ENCODE peak calls at places on chromosomes 6 and 20, in ten cellular contexts. One of them, this sample, is unnamed.

GRCh38 chr6:128848169-128848935 is 34.6 kb upstream of the LAMA2 start:
- DNase-seq in endothelial cell of umbilical vein: no peak
- DNase-seq in SK-N-SH: no peak
- DNase-seq in Karpas-422: no peak
- DNase-seq in hepatocyte: peak; percentile 30
- DNase-seq in GM12878: no peak
- DNase-seq in GM23338: peak; percentile 26
- DNase-seq in GM23248: no peak
- DNase-seq in PC-9: no peak
- DNase-seq in fibroblast of lung: no peak
- DNase-seq in this sample: no peak

GRCh38 chr6:111565316-111566221 is 40.1 kb downstream of the TRAF3IP2 start:
- DNase-seq in GM23338: peak; percentile 74
- DNase-seq in fibroblast of lung: no peak
- DNase-seq in GM23248: no peak
- DNase-seq in hepatocyte: peak; percentile 32
- DNase-seq in endothelial cell of umbilical vein: no peak
- DNase-seq in SK-N-SH: no peak
- DNase-seq in GM12878: no peak
- DNase-seq in Karpas-422: peak; percentile 76
- DNase-seq in PC-9: no peak
- DNase-seq in this sample: no peak

GRCh38 chr6:65350525-65350924 is 356.5 kb downstream of the EYS start:
- DNase-seq in GM12878: no peak
- DNase-seq in hepatocyte: no peak
- DNase-seq in GM23248: no peak
- DNase-seq in SK-N-SH: no peak
- DNase-seq in GM23338: no peak
- DNase-seq in Karpas-422: no peak
- DNase-seq in PC-9: no peak
- DNase-seq in endothelial cell of umbilical vein: no peak
- DNase-seq in fibroblast of lung: no peak
- DNase-seq in this sample: no peak

GRCh38 chr20:43023836-43024235 is 165.9 kb downstream of the PTPRT start:
- DNase-seq in GM23248: no peak
- DNase-seq in hepatocyte: no peak
- DNase-seq in GM23338: no peak
- DNase-seq in fibroblast of lung: no peak
- DNase-seq in endothelial cell of umbilical vein: no peak
- DNase-seq in Karpas-422: no peak
- DNase-seq in PC-9: no peak
- DNase-seq in GM12878: no peak
- DNase-seq in SK-N-SH: no peak
- DNase-seq in this sample: no peak

GRCh38 chr6:14129572-14129971 is 12.0 kb downstream of the CD83 start:
- DNase-seq in hepatocyte: peak; percentile 84
- DNase-seq in fibroblast of lung: peak; percentile 77
- DNase-seq in endothelial cell of umbilical vein: peak; percentile 40
- DNase-seq in SK-N-SH: peak; percentile 76
- DNase-seq in GM23248: peak; percentile 68
- DNase-seq in Karpas-422: peak; percentile 64
- DNase-seq in PC-9: peak; percentile 25
- DNase-seq in GM23338: peak; percentile 86
- DNase-seq in GM12878: no peak
- DNase-seq in this sample: peak; percentile 86

GRCh38 chr6:135586844-135587243 is 89.3 kb upstream of the AHI1 start:
- DNase-seq in endothelial cell of umbilical vein: no peak
- DNase-seq in GM12878: peak; percentile 21
- DNase-seq in fibroblast of lung: peak; percentile 95
- DNase-seq in hepatocyte: no peak
- DNase-seq in Karpas-422: no peak
- DNase-seq in GM23338: no peak
- DNase-seq in GM23248: no peak
- DNase-seq in PC-9: no peak
- DNase-seq in SK-N-SH: no peak
- DNase-seq in this sample: no peak

GRCh38 chr6:106750146-106750900 is 120.9 kb downstream of the QRSL1 start:
- DNase-seq in GM12878: no peak
- DNase-seq in endothelial cell of umbilical vein: no peak
- DNase-seq in Karpas-422: no peak
- DNase-seq in GM23338: no peak
- DNase-seq in fibroblast of lung: no peak
- DNase-seq in PC-9: no peak
- DNase-seq in GM23248: no peak
- DNase-seq in hepatocyte: no peak
- DNase-seq in SK-N-SH: no peak
- DNase-seq in this sample: no peak

GRCh38 chr6:136812174-136812573 is 10.2 kb upstream of the PEX7 start:
- DNase-seq in SK-N-SH: no peak
- DNase-seq in PC-9: no peak
- DNase-seq in GM12878: no peak
- DNase-seq in GM23338: no peak
- DNase-seq in fibroblast of lung: peak; percentile 73
- DNase-seq in endothelial cell of umbilical vein: no peak
- DNase-seq in hepatocyte: no peak
- DNase-seq in Karpas-422: no peak
- DNase-seq in GM23248: no peak
- DNase-seq in this sample: no peak

GRCh38 chr20:60808701-60809100 is 443.4 kb upstream of the CDH4 start:
- DNase-seq in fibroblast of lung: no peak
- DNase-seq in GM23248: no peak
- DNase-seq in GM12878: no peak
- DNase-seq in Karpas-422: no peak
- DNase-seq in endothelial cell of umbilical vein: no peak
- DNase-seq in hepatocyte: no peak
- DNase-seq in SK-N-SH: no peak
- DNase-seq in GM23338: no peak
- DNase-seq in PC-9: no peak
- DNase-seq in this sample: no peak

GRCh38 chr6:161064915-161065314 is 73.3 kb downstream of the MAP3K4 start:
- DNase-seq in endothelial cell of umbilical vein: no peak
- DNase-seq in fibroblast of lung: no peak
- DNase-seq in PC-9: no peak
- DNase-seq in GM12878: no peak
- DNase-seq in Karpas-422: no peak
- DNase-seq in GM23248: no peak
- DNase-seq in GM23338: no peak
- DNase-seq in SK-N-SH: no peak
- DNase-seq in hepatocyte: no peak
- DNase-seq in this sample: no peak

GRCh38 chr20:20699917-20700316 is 12.5 kb downstream of the RALGAPA2 start:
- DNase-seq in Karpas-422: no peak
- DNase-seq in PC-9: no peak
- DNase-seq in GM23338: no peak
- DNase-seq in SK-N-SH: no peak
- DNase-seq in GM23248: no peak
- DNase-seq in hepatocyte: no peak
- DNase-seq in fibroblast of lung: no peak
- DNase-seq in endothelial cell of umbilical vein: no peak
- DNase-seq in GM12878: no peak
- DNase-seq in this sample: no peak

GRCh38 chr20:59940956-59941294 is 736 bp downstream of the FAM217B start:
- DNase-seq in fibroblast of lung: no peak
- DNase-seq in GM12878: no peak
- DNase-seq in GM23338: no peak
- DNase-seq in Karpas-422: no peak
- DNase-seq in hepatocyte: no peak
- DNase-seq in GM23248: no peak
- DNase-seq in SK-N-SH: no peak
- DNase-seq in PC-9: no peak
- DNase-seq in endothelial cell of umbilical vein: no peak
- DNase-seq in this sample: no peak

GRCh38 chr6:119749341-119749740 is 399.8 kb upstream of the MAN1A1 start:
- DNase-seq in Karpas-422: no peak
- DNase-seq in GM23248: no peak
- DNase-seq in fibroblast of lung: no peak
- DNase-seq in endothelial cell of umbilical vein: no peak
- DNase-seq in GM12878: no peak
- DNase-seq in GM23338: no peak
- DNase-seq in SK-N-SH: no peak
- DNase-seq in PC-9: no peak
- DNase-seq in hepatocyte: no peak
- DNase-seq in this sample: no peak

DNA sequence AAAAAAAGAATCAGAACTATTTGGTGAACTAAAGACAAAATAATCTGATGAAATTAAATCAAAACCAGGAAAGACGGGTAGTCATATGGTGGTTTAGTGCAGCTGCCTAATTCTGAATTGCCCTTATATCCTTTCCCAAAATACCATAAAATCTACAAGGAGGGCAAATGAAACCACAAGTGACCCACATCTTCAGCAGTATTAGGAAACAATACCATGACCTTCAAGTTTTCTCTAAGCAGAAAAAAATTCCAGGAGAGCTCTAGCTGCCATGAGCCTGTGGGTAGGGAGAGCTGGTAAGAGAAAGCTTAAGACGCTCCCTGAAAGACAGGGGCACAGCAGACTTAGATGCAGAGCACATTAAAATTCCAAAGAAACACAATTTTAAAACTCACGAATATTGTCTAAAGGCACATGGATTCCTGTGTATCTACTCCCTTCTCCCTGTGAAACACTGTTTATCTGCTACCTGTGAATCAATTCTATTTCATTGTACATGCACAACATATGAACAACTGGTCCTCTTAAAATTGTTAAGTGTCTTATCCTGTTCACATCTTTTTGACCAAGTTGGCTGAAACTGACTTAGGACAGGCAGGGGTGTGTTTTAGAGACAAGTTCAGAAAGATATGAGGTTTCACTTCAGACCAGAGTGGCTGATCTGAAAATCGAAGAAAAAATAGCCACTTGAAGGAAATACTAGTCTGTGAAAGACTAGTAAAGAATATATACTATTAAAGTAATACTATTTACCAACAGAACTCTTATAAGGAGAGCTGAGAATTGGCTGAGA is 153.6 kb upstream of the SHLD1 start:
- DNase-seq in SK-N-SH: no peak
- DNase-seq in PC-9: no peak
- DNase-seq in endothelial cell of umbilical vein: no peak
- DNase-seq in GM23338: no peak
- DNase-seq in Karpas-422: no peak
- DNase-seq in fibroblast of lung: no peak
- DNase-seq in hepatocyte: no peak
- DNase-seq in GM12878: no peak
- DNase-seq in GM23248: no peak
- DNase-seq in this sample: no peak
- H3K36me3 ChIP-seq in SK-N-SH: peaks cover 80% of the 10 kb centered on the region
- H3K36me3 ChIP-seq in PC-9: peaks cover 26% of the 10 kb centered on the region
- H3K36me3 ChIP-seq in endothelial cell of umbilical vein: peaks cover 8% of the 10 kb centered on the region
- H3K36me3 ChIP-seq in GM23338: peaks cover 5% of the 10 kb centered on the region
- H3K36me3 ChIP-seq in Karpas-422: peaks cover 11% of the 10 kb centered on the region
- H3K36me3 ChIP-seq in fibroblast of lung: peaks cover 2% of the 10 kb centered on the region
- H3K36me3 ChIP-seq in hepatocyte: no peaks in the 10 kb centered on the region
- H3K36me3 ChIP-seq in GM12878: peaks cover 50% of the 10 kb centered on the region
- H3K36me3 ChIP-seq in GM23248: peaks cover 54% of the 10 kb centered on the region
- H3K36me3 ChIP-seq in this sample: peaks cover 56% of the 10 kb centered on the region

GRCh38 chr6:154754152-154754551 is 20.9 kb downstream of the SCAF8 start:
- DNase-seq in GM12878: no peak
- DNase-seq in endothelial cell of umbilical vein: peak; percentile 55
- DNase-seq in GM23338: no peak
- DNase-seq in GM23248: peak; percentile 52
- DNase-seq in hepatocyte: no peak
- DNase-seq in PC-9: no peak
- DNase-seq in SK-N-SH: no peak
- DNase-seq in fibroblast of lung: peak; percentile 76
- DNase-seq in Karpas-422: no peak
- DNase-seq in this sample: no peak
- H2AFZ ChIP-seq in GM12878: no peak overlapping the region
- H2AFZ ChIP-seq in endothelial cell of umbilical vein: no peak overlapping the region
- H2AFZ ChIP-seq in GM23338: no peak overlapping the region
- H2AFZ ChIP-seq in GM23248: no peak overlapping the region
- H2AFZ ChIP-seq in hepatocyte: no peak overlapping the region
- H2AFZ ChIP-seq in PC-9: no peak overlapping the region
- H2AFZ ChIP-seq in SK-N-SH: no peak overlapping the region
- H2AFZ ChIP-seq in fibroblast of lung: no peak overlapping the region
- H2AFZ ChIP-seq in Karpas-422: no peak overlapping the region
- H2AFZ ChIP-seq in this sample: no peak overlapping the region

DNA sequence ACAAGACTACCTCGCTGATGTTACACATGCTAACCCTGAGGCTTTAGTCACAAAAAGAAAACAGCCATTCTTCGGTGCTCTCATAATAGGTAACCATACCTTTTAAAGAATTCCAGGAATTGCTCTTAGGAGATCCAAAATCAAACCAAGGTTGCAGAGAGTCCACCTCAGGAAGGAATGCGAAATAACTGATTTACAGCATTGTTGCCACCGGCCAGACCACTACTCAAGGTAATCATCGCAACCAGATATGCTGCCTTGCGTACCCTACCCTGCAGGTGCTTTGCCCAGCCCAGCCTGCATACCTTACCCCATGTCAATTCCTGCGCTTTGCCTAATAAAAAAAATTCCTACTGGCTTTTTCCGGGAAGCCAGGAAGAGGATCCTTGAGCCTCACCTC is 27.0 kb downstream of the NUP153 start:
- DNase-seq in SK-N-SH: no peak
- DNase-seq in GM23248: no peak
- DNase-seq in GM23338: peak; percentile 69
- DNase-seq in endothelial cell of umbilical vein: no peak
- DNase-seq in hepatocyte: no peak
- DNase-seq in PC-9: no peak
- DNase-seq in fibroblast of lung: no peak
- DNase-seq in GM12878: no peak
- DNase-seq in Karpas-422: no peak
- DNase-seq in this sample: no peak
- H3K36me3 ChIP-seq in SK-N-SH: peaks cover 38% of the 10 kb centered on the region
- H3K36me3 ChIP-seq in GM23248: peaks cover 10% of the 10 kb centered on the region
- H3K36me3 ChIP-seq in GM23338: peaks cover 7% of the 10 kb centered on the region
- H3K36me3 ChIP-seq in endothelial cell of umbilical vein: peaks cover 15% of the 10 kb centered on the region
- H3K36me3 ChIP-seq in hepatocyte: no peaks in the 10 kb centered on the region
- H3K36me3 ChIP-seq in PC-9: peaks cover 30% of the 10 kb centered on the region
- H3K36me3 ChIP-seq in fibroblast of lung: peaks cover 1% of the 10 kb centered on the region
- H3K36me3 ChIP-seq in GM12878: peaks cover 20% of the 10 kb centered on the region
- H3K36me3 ChIP-seq in Karpas-422: peaks cover 40% of the 10 kb centered on the region
- H3K36me3 ChIP-seq in this sample: peaks cover 18% of the 10 kb centered on the region

DNA sequence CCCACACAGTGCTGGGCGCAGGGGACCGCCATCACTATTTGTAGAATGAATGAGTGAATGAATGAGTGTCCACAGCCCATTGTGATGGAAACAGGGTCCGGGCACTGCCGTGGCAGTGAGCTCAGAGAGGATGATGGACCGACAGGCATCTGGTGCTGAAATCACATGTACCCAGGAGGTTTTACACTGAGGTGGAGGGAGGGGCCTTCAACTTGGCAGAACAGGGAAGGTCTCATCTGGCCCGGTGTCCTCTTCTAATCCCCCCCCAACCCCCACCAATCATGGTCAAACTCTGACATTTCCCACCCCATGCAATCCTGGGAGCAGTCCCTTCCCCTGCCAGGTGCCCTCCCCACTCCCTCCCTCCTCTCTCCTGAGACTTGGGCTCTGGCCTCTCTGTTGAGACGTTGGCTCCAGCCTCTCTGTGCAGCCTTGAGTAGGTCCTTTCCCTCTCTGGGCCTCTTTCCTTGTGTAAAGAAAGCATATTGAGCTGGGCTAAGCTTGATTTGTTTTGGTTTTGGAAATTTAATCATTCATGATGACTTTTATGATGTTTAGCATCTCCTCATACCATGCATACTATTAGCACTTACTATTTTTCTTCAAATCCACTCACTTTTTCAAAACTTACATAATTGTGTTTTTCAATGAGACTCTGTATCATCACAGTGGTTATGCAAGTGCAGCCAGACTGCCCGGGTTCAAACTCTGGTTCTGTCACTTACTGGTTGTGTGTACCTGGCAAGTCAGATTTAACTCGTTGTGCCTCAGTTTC is 10.8 kb downstream of the KIAA1755 start:
- DNase-seq in fibroblast of lung: no peak
- DNase-seq in Karpas-422: no peak
- DNase-seq in hepatocyte: no peak
- DNase-seq in GM23338: no peak
- DNase-seq in PC-9: no peak
- DNase-seq in SK-N-SH: no peak
- DNase-seq in GM12878: no peak
- DNase-seq in GM23248: peak; percentile 44
- DNase-seq in endothelial cell of umbilical vein: no peak
- DNase-seq in this sample: no peak
- H2AFZ ChIP-seq in fibroblast of lung: no peak overlapping the region
- H2AFZ ChIP-seq in Karpas-422: no peak overlapping the region
- H2AFZ ChIP-seq in hepatocyte: no peak overlapping the region
- H2AFZ ChIP-seq in GM23338: peak overlapping the region; percentile 29
- H2AFZ ChIP-seq in PC-9: no peak overlapping the region
- H2AFZ ChIP-seq in SK-N-SH: no peak overlapping the region
- H2AFZ ChIP-seq in GM12878: no peak overlapping the region
- H2AFZ ChIP-seq in GM23248: no peak overlapping the region
- H2AFZ ChIP-seq in endothelial cell of umbilical vein: no peak overlapping the region
- H2AFZ ChIP-seq in this sample: no peak overlapping the region